ENCODE peak calls at places on chromosomes 4 and X, in four cellular contexts. O is heart left ventricle, I is PC-3, B is suprapubic skin. D is an unnamed sample.

GRCh38 chr4:129839687-129840086 is 743.7 kb downstream of the C4orf33 start:
- DNase-seq in O (no peak), I (no peak), B (no peak), D (no peak)

GRCh38 chrX:13048265-13048664 is 3.8 kb upstream of the FAM9C start:
- DNase-seq in O (no peak), I (peak), B (no peak), D (no peak)

GRCh38 chrX:38108364-38108763 is 102.0 kb downstream of the SYTL5 start:
- DNase-seq in O (no peak), I (no peak), B (no peak), D (no peak)

GRCh38 chr4:144645102-144645469 is 870 bp upstream of the HHIP start:
- DNase-seq in O (no peak), I (no peak), B (no peak), D (no peak)

GRCh38 chr4:46123872-46124755 is at the start of gene GABRG1:
- DNase-seq in O (no peak), I (no peak), B (no peak), D (peak)

GRCh38 chrX:119690921-119691716 is 1.8 kb downstream of the SEPTIN6 start:
- DNase-seq in O (peak), I (no peak), B (no peak), D (no peak)

GRCh38 chr4:152850377-152850776 is 70.6 kb downstream of the ARFIP1 start:
- DNase-seq in O (peak), I (peak), B (peak), D (no peak)

GRCh38 chrX:24372021-24372763 is 11.8 kb downstream of the SUPT20HL1 start:
- DNase-seq in O (no peak), I (no peak), B (no peak), D (no peak)

GRCh38 chr4:158133551-158133950 is 39.3 kb downstream of the GASK1B start:
- DNase-seq in O (no peak), I (no peak), B (no peak), D (no peak)

GRCh38 chr4:94305468-94306225 is 37.0 kb downstream of the HPGDS start:
- DNase-seq in O (no peak), I (no peak), B (no peak), D (no peak)

GRCh38 chrX:70476934-70477733 is 32.5 kb downstream of the DLG3 start:
- DNase-seq in O (no peak), I (peak), B (no peak), D (no peak)

GRCh38 chr4:63325140-63325539 is 1084.1 kb downstream of the TECRL start:
- DNase-seq in O (no peak), I (peak), B (no peak), D (no peak)

DNA sequence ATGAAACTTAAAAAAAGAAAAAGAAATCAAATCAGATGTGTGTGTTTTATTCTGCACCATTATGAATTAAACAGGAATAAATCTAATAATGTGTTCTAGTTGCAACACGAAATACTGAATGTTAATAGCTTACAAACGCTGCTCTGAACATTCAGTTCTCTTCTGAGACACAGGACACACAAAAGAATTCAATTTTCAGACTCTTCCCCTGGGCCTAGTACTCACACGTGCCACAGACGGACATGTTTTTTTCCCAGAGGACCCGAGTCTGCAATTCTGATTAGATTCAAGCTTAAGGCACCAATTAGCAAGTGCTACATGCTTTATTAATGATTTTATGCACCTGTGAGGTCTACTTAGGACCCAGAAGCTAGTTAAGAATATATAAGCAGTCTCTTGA is 20.5 kb downstream of the C4orf54 start:
- DNase-seq in O (no peak), I (no peak), B (no peak), D (no peak)
- H3K27ac ChIP-seq in O (no peak), I (no peak), B (no peak), D (no peak)

DNA sequence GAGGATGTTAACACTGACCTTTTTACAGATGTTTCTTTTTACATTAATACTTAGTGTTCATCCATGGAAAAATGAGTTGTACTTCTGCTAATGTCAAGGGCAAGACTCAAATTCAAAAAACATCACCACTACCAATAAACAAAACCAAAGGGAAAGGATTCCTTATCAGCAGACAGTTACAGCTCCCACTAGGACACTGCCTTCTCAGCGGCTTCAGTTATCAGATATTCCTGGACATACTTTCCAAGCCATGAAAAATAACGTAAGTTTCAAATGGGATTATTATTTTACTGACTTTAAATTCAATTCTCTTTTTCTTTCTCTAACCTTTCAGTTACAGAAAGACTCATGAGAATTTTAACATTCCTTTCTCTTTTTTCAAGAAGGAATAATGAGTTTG is 83.4 kb downstream of the RASL11B start:
- DNase-seq in O (no peak), I (no peak), B (no peak), D (no peak)
- H3K27ac ChIP-seq in O (no peak), I (no peak), B (no peak), D (no peak)

GRCh38 chr4:137531951-137532868 is at the start of gene PCDH18:
- DNase-seq in O (peak), I (peak), B (peak), D (no peak)
- H3K27ac ChIP-seq in O (peak), I (peak), B (peak), D (no peak)

GRCh38 chr4:66524778-66525177 is 854.5 kb upstream of the EPHA5 start:
- DNase-seq in O (no peak), I (no peak), B (no peak), D (no peak)
- H3K27ac ChIP-seq in O (no peak), I (no peak), B (no peak), D (no peak)

DNA sequence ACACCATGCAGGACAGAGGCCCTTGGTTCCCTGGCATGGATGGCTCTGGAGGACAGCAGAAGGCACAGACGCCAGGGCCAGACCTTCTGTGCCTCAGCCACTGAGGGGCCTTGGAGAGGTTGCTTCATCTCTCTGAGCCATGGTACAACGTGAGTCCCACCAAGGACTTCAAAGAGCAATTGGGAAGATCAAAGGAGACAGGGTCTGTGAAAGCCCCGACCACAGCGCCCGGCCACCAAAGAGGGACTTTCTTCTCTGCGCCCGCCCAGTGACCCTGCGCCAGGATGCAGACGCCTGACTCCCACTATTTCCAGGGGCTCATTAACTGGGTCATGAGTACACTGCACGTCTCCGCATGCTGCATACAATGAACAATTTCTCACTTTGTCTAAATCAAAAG is 174.0 kb downstream of the AFAP1 start:
- DNase-seq in O (no peak), I (no peak), B (no peak), D (no peak)
- H3K27ac ChIP-seq in O (peak), I (no peak), B (no peak), D (no peak)

GRCh38 chr4:15414601-15415091 is 13.2 kb upstream of the C1QTNF7 start:
- DNase-seq in O (no peak), I (peak), B (no peak), D (no peak)
- H3K27ac ChIP-seq in O (peak), I (no peak), B (peak), D (no peak)

D was measured in RWPE2.